ENCODE peak calls at places on chromosomes 7 and 10, in eight cellular contexts. L, N, D, W, B, O, P and C are unnamed samples.

GRCh38 chr10:110083884-110084283 is 76.1 kb downstream of the ADD3 start:
- DNase-seq in P (no peak), N (peak), B (no peak), O (no peak), D (no peak), W (no peak), L (no peak), C (no peak)

GRCh38 chr10:5633166-5633565 is 33.2 kb downstream of the ASB13 start:
- DNase-seq in P (no peak), L (no peak), D (no peak), O (no peak), B (no peak), W (no peak), N (no peak), C (no peak)

GRCh38 chr7:18940577-18941134 is 176.8 kb downstream of the TWIST1 start:
- DNase-seq in B (no peak), D (no peak), L (no peak), N (no peak), P (no peak), O (no peak), W (no peak), C (no peak)

GRCh38 chr10:24254180-24254579 is 45.2 kb downstream of the KIAA1217 start:
- DNase-seq in O (no peak), N (no peak), B (no peak), D (no peak), W (no peak), L (no peak), P (no peak), C (no peak)

GRCh38 chr7:7653568-7654187 is 13.1 kb downstream of the UMAD1 start:
- DNase-seq in D (no peak), B (no peak), L (peak), W (no peak), N (peak), P (peak), O (no peak), C (peak)

GRCh38 chr10:48232717-48233447 is 41.6 kb downstream of the FRMPD2 start:
- DNase-seq in B (no peak), N (no peak), D (no peak), O (no peak), P (no peak), L (no peak), W (no peak), C (no peak)

GRCh38 chr7:135745702-135746312 is 2.8 kb downstream of the FAM180A start:
- DNase-seq in N (no peak), W (no peak), D (no peak), B (no peak), L (no peak), O (no peak), P (no peak), C (no peak)

GRCh38 chr10:102644066-102644645 is at the start of gene TRIM8:
- DNase-seq in O (peak), L (peak), D (peak), P (peak), N (peak), B (peak), W (peak), C (peak)

GRCh38 chr7:100176096-100176835 is 915 bp downstream of the GPC2 start:
- DNase-seq in W (no peak), N (no peak), D (no peak), P (no peak), L (no peak), O (no peak), B (no peak), C (no peak)

GRCh38 chr7:64098-64521 is 128.3 kb upstream of the FAM20C start:
- DNase-seq in P (no peak), O (peak), D (no peak), N (peak), W (no peak), B (no peak), L (peak), C (peak)

GRCh38 chr7:100126931-100127865 is at the start of gene MBLAC1:
- DNase-seq in W (peak), O (peak), D (peak), P (peak), N (peak), L (peak), B (peak), C (peak)

GRCh38 chr10:4352566-4352961 is 473.4 kb upstream of the AKR1E2 start:
- DNase-seq in P (no peak), O (no peak), N (no peak), B (no peak), L (no peak), D (no peak), W (no peak), C (no peak)

GRCh38 chr7:131186816-131187215 is 140.9 kb upstream of the MKLN1 start:
- DNase-seq in O (no peak), W (no peak), L (no peak), N (no peak), D (no peak), B (no peak), P (no peak), C (no peak)

GRCh38 chr10:44197646-44198045 is 187.3 kb downstream of the CXCL12 start:
- DNase-seq in B (no peak), O (no peak), D (no peak), N (no peak), W (no peak), L (no peak), P (no peak), C (no peak)

GRCh38 chr10:87661861-87662785 is 2.4 kb downstream of the PAPSS2 start:
- DNase-seq in B (no peak), W (no peak), O (no peak), L (no peak), D (no peak), N (no peak), P (no peak), C (no peak)

GRCh38 chr7:7182156-7183060 is at the start of gene C1GALT1:
- DNase-seq in N (peak), W (peak), P (peak), O (peak), D (peak), L (peak), B (peak), C (peak)

GRCh38 chr10:75111367-75111905 is at the start of gene SAMD8:
- DNase-seq in P (peak), W (peak), O (peak), B (peak), L (peak), N (peak), D (peak), C (peak)

GRCh38 chr7:628041-628763 is 98.3 kb upstream of the DNAAF5 start:
- DNase-seq in O (no peak), B (no peak), L (no peak), D (no peak), N (no peak), W (no peak), P (no peak), C (no peak)

GRCh38 chr10:126268104-126268900 is 120.0 kb downstream of the ADAM12 start:
- DNase-seq in D (no peak), O (no peak), N (no peak), L (no peak), P (no peak), W (no peak), B (no peak), C (no peak)

GRCh38 chr7:38171558-38172403 is 6.3 kb upstream of the STARD3NL start:
- DNase-seq in O (no peak), N (no peak), L (no peak), W (no peak), D (no peak), B (no peak), P (no peak), C (no peak)

GRCh38 chr10:132465193-132465888 is 68.3 kb downstream of the PWWP2B start:
- DNase-seq in L (no peak), O (peak), B (no peak), P (no peak), D (no peak), W (no peak), N (no peak), C (no peak)

GRCh38 chr7:152115021-152115718 is 89.7 kb downstream of the GALNT11 start:
- DNase-seq in P (no peak), L (no peak), N (no peak), D (no peak), W (no peak), B (no peak), O (no peak), C (no peak)

GRCh38 chr10:60423920-60424319 is 34.2 kb upstream of the ANK3 start:
- DNase-seq in N (no peak), O (no peak), D (no peak), W (no peak), P (no peak), B (no peak), L (no peak), C (no peak)

GRCh38 chr7:2863461-2864066 is 19.5 kb upstream of the GNA12 start:
- DNase-seq in W (peak), O (peak), D (peak), N (peak), B (peak), P (peak), L (no peak), C (no peak)

GRCh38 chr7:121853307-121853706 is 19.7 kb upstream of the PTPRZ1 start:
- DNase-seq in D (no peak), B (no peak), O (no peak), P (no peak), W (no peak), N (no peak), L (no peak), C (no peak)

GRCh38 chr7:27167916-27168264 is 2.6 kb upstream of the HOXA9 start:
- DNase-seq in L (no peak), O (no peak), P (no peak), B (no peak), D (no peak), N (no peak), W (no peak), C (no peak)

GRCh38 chr10:71726673-71727428 is 7.3 kb upstream of the C10orf105 start:
- DNase-seq in B (no peak), P (no peak), O (no peak), W (peak), L (no peak), N (no peak), D (peak), C (peak)

GRCh38 chr7:30879139-30880089 is 32.2 kb upstream of the AQP1 start:
- DNase-seq in D (no peak), B (no peak), O (no peak), N (no peak), P (no peak), L (peak), W (no peak), C (no peak)

GRCh38 chr10:6516277-6516676 is 63.8 kb downstream of the PRKCQ start:
- DNase-seq in D (no peak), P (no peak), O (no peak), L (no peak), B (no peak), N (no peak), W (no peak), C (no peak)